ENCODE peak calls at places on chromosomes 16 and 17, in five cellular contexts. I is fibroblast of lung, N is HCT116, P is mammary epithelial cell, Z is K562. L is an unnamed sample.

GRCh38 chr17:47119746-47120520 is 69.2 kb downstream of the CDC27 start:
- DNase-seq in I (peak; percentile 7), N (peak; percentile 46), P (peak; percentile 47), Z (no peak), L (no peak)

GRCh38 chr17:29140631-29141483 is 39.3 kb downstream of the MYO18A start:
- DNase-seq in I (peak; percentile 49), N (no peak), P (no peak), Z (no peak), L (peak; percentile 39)

GRCh38 chr16:60674241-60674640 is 1362.0 kb downstream of the CDH8 start:
- DNase-seq in I (no peak), N (no peak), P (peak; percentile 25), Z (no peak), L (no peak)

GRCh38 chr16:4176794-4177438 is 60.7 kb upstream of the ADCY9 start:
- DNase-seq in I (peak; percentile 24), N (peak; percentile 45), P (peak; percentile 66), Z (peak; percentile 37), L (peak; percentile 29)

GRCh38 chr16:63323055-63323454 is 1286.8 kb upstream of the CDH8 start:
- DNase-seq in I (no peak), N (no peak), P (no peak), Z (no peak), L (peak; percentile 92)

GRCh38 chr17:65389426-65389825 is 172.0 kb downstream of the AXIN2 start:
- DNase-seq in I (no peak), N (no peak), P (no peak), Z (no peak), L (no peak)

GRCh38 chr16:9518054-9518453 is 426.6 kb downstream of the HAPSTR1 start:
- DNase-seq in I (no peak), N (no peak), P (peak; percentile 17), Z (no peak), L (no peak)

GRCh38 chr17:70636517-70637133 is 467.3 kb downstream of the KCNJ2 start:
- DNase-seq in I (peak; percentile 66), N (peak; percentile 54), P (peak; percentile 30), Z (peak; percentile 23), L (peak; percentile 58)

GRCh38 chr16:2858245-2859025 is 465 bp upstream of the PRSS22 start:
- DNase-seq in I (no peak), N (peak; percentile 85), P (peak; percentile 94), Z (no peak), L (no peak)

GRCh38 chr16:82439678-82440293 is 187.0 kb upstream of the CDH13 start:
- DNase-seq in I (no peak), N (peak; percentile 12), P (no peak), Z (peak; percentile 17), L (peak; percentile 18)

GRCh38 chr16:4505356-4506153 is 29.4 kb downstream of the HMOX2 start:
- DNase-seq in I (no peak), N (no peak), P (no peak), Z (no peak), L (no peak)

GRCh38 chr16:69537706-69538080 is 28.1 kb upstream of the NFAT5 start:
- DNase-seq in I (no peak), N (no peak), P (no peak), Z (no peak), L (peak; percentile 91)

GRCh38 chr16:85430523-85431381 is 182.4 kb upstream of the GSE1 start:
- DNase-seq in I (no peak), N (no peak), P (no peak), Z (no peak), L (no peak)

GRCh38 chr17:42563543-42563942 is 1.6 kb downstream of the COASY start:
- DNase-seq in I (no peak), N (no peak), P (peak; percentile 51), Z (no peak), L (peak; percentile 23)

GRCh38 chr17:63848834-63849689 is 6.6 kb upstream of the SMARCD2 start:
- DNase-seq in I (peak; percentile 88), N (peak; percentile 99), P (peak; percentile 88), Z (peak; percentile 92), L (peak; percentile 53)

GRCh38 chr17:1649844-1650409 is at the start of gene RILP:
- DNase-seq in I (peak; percentile 42), N (peak; percentile 24), P (peak; percentile 68), Z (peak; percentile 78), L (no peak)

GRCh38 chr17:77215281-77215680 is 74.5 kb downstream of the SEC14L1 start:
- DNase-seq in I (no peak), N (no peak), P (no peak), Z (no peak), L (no peak)

GRCh38 chr16:82567203-82567602 is 59.6 kb upstream of the CDH13 start:
- DNase-seq in I (no peak), N (no peak), P (no peak), Z (no peak), L (no peak)

GRCh38 chr17:2400877-2401425 is at the start of gene MNT:
- DNase-seq in I (peak; percentile 96), N (peak; percentile 82), P (peak; percentile 95), Z (peak; percentile 74), L (peak; percentile 97)

GRCh38 chr16:31853300-31853699 is 20.3 kb upstream of the ZNF267 start:
- DNase-seq in I (no peak), N (no peak), P (no peak), Z (no peak), L (no peak)

GRCh38 chr16:86578499-86579267 is at the start of gene FOXL1:
- DNase-seq in I (no peak), N (no peak), P (no peak), Z (no peak), L (no peak)

GRCh38 chr16:86575754-86576557 is 2.4 kb upstream of the FOXL1 start:
- DNase-seq in I (peak; percentile 99), N (peak; percentile 97), P (peak; percentile 92), Z (peak; percentile 93), L (peak; percentile 93)

GRCh38 chr16:86576591-86577313 is 1.6 kb upstream of the FOXL1 start:
- DNase-seq in I (peak; percentile 53), N (no peak), P (peak; percentile 38), Z (peak; percentile 15), L (no peak)

GRCh38 chr16:86578056-86578455 is 293 bp upstream of the FOXL1 start:
- DNase-seq in I (peak; percentile 99), N (no peak), P (no peak), Z (no peak), L (no peak)

DNA sequence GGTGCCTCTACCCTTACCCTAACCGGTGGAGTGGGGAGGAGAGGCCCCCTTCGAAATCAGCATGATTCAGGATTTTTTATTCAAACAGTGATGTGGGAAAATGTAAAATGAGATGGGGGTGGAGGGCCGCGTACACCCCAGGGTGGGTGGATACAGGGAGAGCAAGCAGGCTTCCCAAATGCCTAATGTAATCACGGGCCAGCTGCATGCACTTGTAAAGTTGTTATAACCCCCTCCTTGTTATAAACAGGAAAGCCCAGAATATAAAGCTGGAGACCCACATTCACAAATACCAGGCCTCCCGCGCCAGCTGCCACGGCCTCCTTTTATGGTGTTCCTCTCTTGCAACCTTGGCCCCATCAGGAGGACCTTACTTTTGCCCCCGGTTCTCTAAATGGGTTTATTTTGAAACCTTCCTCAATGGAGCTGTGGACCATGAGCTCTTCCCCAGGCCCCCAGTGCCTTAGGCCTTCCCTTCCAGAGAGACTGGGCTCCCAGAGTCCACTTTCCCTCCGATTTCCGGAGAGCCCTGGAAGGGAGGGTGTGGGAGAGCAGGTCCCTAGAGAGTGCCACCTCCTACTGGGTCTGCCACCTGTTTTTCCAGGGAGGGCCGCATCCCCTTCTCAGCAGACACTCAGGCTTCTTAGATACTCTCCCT is 906 bp upstream of the FOXL1 start:
- DNase-seq in I (peak; percentile 93), N (no peak), P (no peak), Z (no peak), L (no peak)
- TF ChIP-seq EZH2 in I (no peak), N (no peak), P (no peak), Z (no peak), L (no peak)

GRCh38 chr17:38397227-38397626 is 31.0 kb upstream of the ARHGAP23 start:
- DNase-seq in I (no peak), N (no peak), P (no peak), Z (no peak), L (no peak)

GRCh38 chr17:38402897-38403296 is 25.4 kb upstream of the ARHGAP23 start:
- DNase-seq in I (no peak), N (no peak), P (no peak), Z (no peak), L (no peak)

GRCh38 chr17:38401459-38401858 is 26.8 kb upstream of the ARHGAP23 start:
- DNase-seq in I (no peak), N (no peak), P (no peak), Z (no peak), L (no peak)

GRCh38 chr17:38403491-38403890 is 24.8 kb upstream of the ARHGAP23 start:
- DNase-seq in I (peak; percentile 52), N (no peak), P (no peak), Z (no peak), L (no peak)

GRCh38 chr17:38400286-38400685 is 28.0 kb upstream of the ARHGAP23 start:
- DNase-seq in I (no peak), N (no peak), P (no peak), Z (no peak), L (no peak)
- H3K36me3 ChIP-seq in I (peaks cover 10% of the 10 kb centered on the region), N (peaks cover 10% of the 10 kb centered on the region), P (peaks cover 15% of the 10 kb centered on the region), Z (peaks cover 43% of the 10 kb centered on the region), L (no peaks in the 10 kb centered on the region)

DNA sequence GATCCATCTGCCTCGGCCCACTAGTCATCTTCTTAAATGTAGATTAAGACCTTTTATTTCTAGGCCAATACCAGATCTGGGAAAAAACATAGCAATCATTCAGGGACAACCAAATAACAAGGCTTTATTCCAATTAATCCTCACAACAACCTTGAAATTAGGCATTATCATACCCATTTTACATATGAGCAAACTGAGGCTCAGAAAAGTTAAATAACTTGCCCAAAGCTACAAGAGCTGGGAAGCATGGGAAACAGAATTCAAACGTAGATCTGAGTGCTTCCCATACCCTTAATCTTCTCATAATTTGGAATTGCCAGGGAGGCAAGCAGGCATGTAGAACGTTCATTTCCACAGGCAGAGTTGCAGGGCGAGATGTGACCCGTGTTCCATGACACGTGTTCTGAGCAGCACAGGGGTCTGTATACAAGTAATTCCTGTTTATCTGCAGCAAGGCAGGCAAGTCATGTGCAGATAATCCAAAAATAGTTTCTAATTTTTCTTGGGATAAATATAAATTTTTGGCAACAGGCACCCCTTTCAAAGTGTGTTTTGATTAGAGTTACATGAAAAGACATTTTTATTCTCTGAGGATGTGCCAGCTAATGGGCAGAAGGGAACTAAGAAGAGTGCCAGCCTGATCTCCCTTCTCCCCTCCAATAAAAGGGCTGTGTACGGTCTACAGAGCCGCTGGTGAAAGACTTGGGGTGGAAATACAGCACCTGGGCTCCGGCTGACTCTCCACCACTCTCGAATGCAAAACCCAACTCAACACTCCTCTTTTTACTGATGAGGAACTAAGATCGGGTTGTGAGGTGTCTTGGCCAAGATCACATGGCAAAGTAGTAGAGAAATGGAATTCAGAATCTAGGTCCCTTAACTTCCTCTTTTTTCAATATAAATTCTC is 27.7 kb upstream of the MYOCD start:
- DNase-seq in I (no peak), N (no peak), P (no peak), Z (no peak), L (no peak)
- TF ChIP-seq EZH2 in I (no peak), N (no peak), P (no peak), Z (no peak), L (no peak)

DNA sequence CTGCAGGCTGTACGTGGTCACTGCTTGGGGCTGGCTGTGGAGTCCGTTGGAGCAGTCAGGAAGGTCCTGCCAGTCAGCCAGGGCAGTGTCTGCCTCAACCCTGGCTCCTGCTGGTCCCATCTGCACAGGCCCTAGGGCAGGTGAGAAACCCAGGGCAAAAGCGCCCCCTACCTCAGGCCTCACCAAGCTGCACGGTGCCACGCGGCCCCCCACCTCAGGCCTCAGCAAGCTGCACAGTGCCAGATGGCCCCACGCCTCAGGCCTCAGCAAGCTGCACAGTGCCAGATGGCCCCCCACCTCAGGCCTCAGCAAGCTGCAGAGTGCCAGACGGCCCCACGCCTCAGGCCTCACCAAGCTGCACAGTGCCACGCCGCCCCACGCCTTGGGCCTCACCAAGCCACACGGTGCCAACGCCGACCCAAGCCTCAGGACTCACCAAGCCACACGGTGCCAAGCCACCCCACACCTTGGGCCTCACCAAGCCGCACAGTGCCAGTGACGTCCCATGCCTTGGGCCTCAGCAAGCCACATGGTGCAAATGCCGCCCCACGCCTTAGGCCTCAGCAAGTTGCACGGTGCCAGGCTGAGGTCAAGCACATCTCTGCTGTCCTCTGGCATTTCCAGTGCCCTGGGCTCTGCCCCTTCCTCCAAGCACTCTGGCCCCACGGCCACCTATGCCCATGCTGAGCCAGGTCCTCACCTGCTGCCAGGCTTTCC is 5.5 kb downstream of the TMEM204 start:
- DNase-seq in I (no peak), N (no peak), P (no peak), Z (no peak), L (no peak)
- H3K36me3 ChIP-seq in I (peaks cover 26% of the 10 kb centered on the region), N (no peaks in the 10 kb centered on the region), P (no peaks in the 10 kb centered on the region), Z (no peaks in the 10 kb centered on the region), L (no peaks in the 10 kb centered on the region)